ENCODE peak calls at places on chromosomes 11 and 22, in six cellular contexts. One of them, this sample, is unnamed.
A peak's percentile ranks its signal among the peaks of the same experiment; 100 is the strongest.

GRCh38 chr11:44531116-44531504 is 34.4 kb upstream of the CD82 start:
- DNase-seq in lung: no peak
- DNase-seq in heart right ventricle: no peak
- DNase-seq in A549: no peak
- DNase-seq in cardiac muscle cell: no peak
- DNase-seq in fibroblast of pulmonary artery: no peak
- DNase-seq in this sample: no peak

GRCh38 chr11:995752-996420 is 40.6 kb downstream of the MUC6 start:
- DNase-seq in cardiac muscle cell: peak; percentile 22
- DNase-seq in fibroblast of pulmonary artery: peak; percentile 24
- DNase-seq in heart right ventricle: no peak
- DNase-seq in lung: no peak
- DNase-seq in A549: no peak
- DNase-seq in this sample: peak; percentile 89

GRCh38 chr11:96341237-96342130 is 1.5 kb downstream of the MAML2 start:
- DNase-seq in fibroblast of pulmonary artery: peak; percentile 64
- DNase-seq in heart right ventricle: peak; percentile 47
- DNase-seq in cardiac muscle cell: peak; percentile 61
- DNase-seq in lung: no peak
- DNase-seq in A549: peak; percentile 9
- DNase-seq in this sample: no peak

GRCh38 chr11:35223429-35223828 is 84.5 kb downstream of the CD44 start:
- DNase-seq in A549: no peak
- DNase-seq in fibroblast of pulmonary artery: peak; percentile 46
- DNase-seq in heart right ventricle: no peak
- DNase-seq in lung: no peak
- DNase-seq in cardiac muscle cell: peak; percentile 64
- DNase-seq in this sample: no peak

GRCh38 chr22:31039393-31039792 is 41.7 kb upstream of the SMTN start:
- DNase-seq in lung: no peak
- DNase-seq in cardiac muscle cell: peak; percentile 68
- DNase-seq in heart right ventricle: peak; percentile 22
- DNase-seq in A549: no peak
- DNase-seq in fibroblast of pulmonary artery: peak; percentile 64
- DNase-seq in this sample: no peak

GRCh38 chr11:130765951-130766649 is 150.2 kb downstream of the SNX19 start:
- DNase-seq in cardiac muscle cell: no peak
- DNase-seq in fibroblast of pulmonary artery: no peak
- DNase-seq in A549: no peak
- DNase-seq in lung: no peak
- DNase-seq in heart right ventricle: no peak
- DNase-seq in this sample: no peak

GRCh38 chr11:8719260-8720190 is 36.9 kb downstream of the RPL27A start:
- DNase-seq in heart right ventricle: peak; percentile 42
- DNase-seq in cardiac muscle cell: peak; percentile 84
- DNase-seq in lung: no peak
- DNase-seq in fibroblast of pulmonary artery: peak; percentile 86
- DNase-seq in A549: peak; percentile 70
- DNase-seq in this sample: peak; percentile 81

GRCh38 chr11:60182546-60183330 is at the start of gene MS4A6A:
- DNase-seq in fibroblast of pulmonary artery: no peak
- DNase-seq in A549: no peak
- DNase-seq in lung: no peak
- DNase-seq in cardiac muscle cell: no peak
- DNase-seq in heart right ventricle: no peak
- DNase-seq in this sample: no peak

GRCh38 chr11:78138281-78138680 is 1.1 kb downstream of the ALG8 start:
- DNase-seq in heart right ventricle: no peak
- DNase-seq in A549: no peak
- DNase-seq in fibroblast of pulmonary artery: no peak
- DNase-seq in lung: no peak
- DNase-seq in cardiac muscle cell: no peak
- DNase-seq in this sample: no peak

GRCh38 chr11:94553938-94554337 is 10.2 kb downstream of the FUT4 start:
- DNase-seq in lung: no peak
- DNase-seq in heart right ventricle: no peak
- DNase-seq in A549: no peak
- DNase-seq in cardiac muscle cell: peak; percentile 46
- DNase-seq in fibroblast of pulmonary artery: peak; percentile 53
- DNase-seq in this sample: no peak

GRCh38 chr11:29272019-29272654 is 744.7 kb downstream of the KCNA4 start:
- DNase-seq in lung: no peak
- DNase-seq in fibroblast of pulmonary artery: peak; percentile 71
- DNase-seq in heart right ventricle: no peak
- DNase-seq in A549: peak; percentile 55
- DNase-seq in cardiac muscle cell: peak; percentile 63
- DNase-seq in this sample: no peak

GRCh38 chr22:20834725-20835124 is 23.9 kb downstream of the PI4KA start:
- DNase-seq in A549: no peak
- DNase-seq in lung: no peak
- DNase-seq in heart right ventricle: no peak
- DNase-seq in cardiac muscle cell: no peak
- DNase-seq in fibroblast of pulmonary artery: no peak
- DNase-seq in this sample: no peak

GRCh38 chr11:86245369-86246292 is 1.1 kb downstream of the EED start:
- DNase-seq in A549: no peak
- DNase-seq in cardiac muscle cell: peak; percentile 19
- DNase-seq in lung: no peak
- DNase-seq in fibroblast of pulmonary artery: peak; percentile 18
- DNase-seq in heart right ventricle: no peak
- DNase-seq in this sample: no peak

GRCh38 chr11:17313349-17314231 is 37.1 kb downstream of the NUCB2 start:
- DNase-seq in heart right ventricle: no peak
- DNase-seq in cardiac muscle cell: no peak
- DNase-seq in lung: no peak
- DNase-seq in A549: no peak
- DNase-seq in fibroblast of pulmonary artery: no peak
- DNase-seq in this sample: no peak

GRCh38 chr22:46626911-46627805 is 7.0 kb downstream of the GRAMD4 start:
- DNase-seq in A549: no peak
- DNase-seq in lung: no peak
- DNase-seq in fibroblast of pulmonary artery: no peak
- DNase-seq in cardiac muscle cell: no peak
- DNase-seq in heart right ventricle: peak; percentile 13
- DNase-seq in this sample: no peak

GRCh38 chr22:46626356-46626755 is 6.2 kb downstream of the GRAMD4 start:
- DNase-seq in fibroblast of pulmonary artery: no peak
- DNase-seq in lung: no peak
- DNase-seq in heart right ventricle: peak; percentile 12
- DNase-seq in cardiac muscle cell: no peak
- DNase-seq in A549: no peak
- DNase-seq in this sample: no peak

GRCh38 chr22:46628756-46629155 is 8.6 kb downstream of the GRAMD4 start:
- DNase-seq in heart right ventricle: no peak
- DNase-seq in fibroblast of pulmonary artery: no peak
- DNase-seq in cardiac muscle cell: no peak
- DNase-seq in lung: no peak
- DNase-seq in A549: no peak
- DNase-seq in this sample: no peak

GRCh38 chr22:46629291-46629690 is 9.1 kb downstream of the GRAMD4 start:
- DNase-seq in fibroblast of pulmonary artery: no peak
- DNase-seq in A549: no peak
- DNase-seq in cardiac muscle cell: no peak
- DNase-seq in heart right ventricle: no peak
- DNase-seq in lung: no peak
- DNase-seq in this sample: no peak

GRCh38 chr22:46627806-46628482 is 7.8 kb downstream of the GRAMD4 start:
- DNase-seq in lung: no peak
- DNase-seq in cardiac muscle cell: no peak
- DNase-seq in heart right ventricle: no peak
- DNase-seq in A549: no peak
- DNase-seq in fibroblast of pulmonary artery: no peak
- DNase-seq in this sample: no peak
- H3K4me3 ChIP-seq in lung: no peak overlapping the region
- H3K4me3 ChIP-seq in cardiac muscle cell: no peak overlapping the region
- H3K4me3 ChIP-seq in heart right ventricle: no peak overlapping the region
- H3K4me3 ChIP-seq in A549: no peak overlapping the region
- H3K4me3 ChIP-seq in fibroblast of pulmonary artery: no peak overlapping the region
- H3K4me3 ChIP-seq in this sample: no peak overlapping the region

DNA sequence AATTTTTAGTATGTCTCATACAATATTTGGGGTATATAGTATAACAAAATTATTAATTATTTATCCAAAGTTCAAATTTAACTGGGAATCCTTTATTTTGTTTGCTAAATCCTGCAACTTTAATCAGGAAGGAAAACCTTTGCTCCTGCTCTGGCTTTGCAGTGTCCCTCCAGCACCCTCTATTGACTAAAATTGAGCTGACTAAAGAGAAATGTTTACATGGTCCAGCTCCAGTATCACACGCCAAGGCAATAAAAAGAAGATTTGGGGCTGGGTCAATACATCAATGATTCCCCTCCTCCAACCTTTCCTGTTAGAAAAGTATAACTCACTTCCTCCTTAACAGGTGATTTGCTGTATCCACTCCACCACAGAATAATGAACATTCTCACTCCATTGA is 153.0 kb upstream of the LRRC4C start:
- DNase-seq in fibroblast of pulmonary artery: peak; percentile 2
- DNase-seq in A549: no peak
- DNase-seq in cardiac muscle cell: no peak
- DNase-seq in heart right ventricle: no peak
- DNase-seq in lung: no peak
- DNase-seq in this sample: no peak
- TF ChIP-seq CTCF in fibroblast of pulmonary artery: peak; percentile 15
- TF ChIP-seq CTCF in A549: no peak
- TF ChIP-seq CTCF in cardiac muscle cell: no peak
- TF ChIP-seq CTCF in heart right ventricle: no peak
- TF ChIP-seq CTCF in lung: no peak
- TF ChIP-seq CTCF in this sample: peak; percentile 41

DNA sequence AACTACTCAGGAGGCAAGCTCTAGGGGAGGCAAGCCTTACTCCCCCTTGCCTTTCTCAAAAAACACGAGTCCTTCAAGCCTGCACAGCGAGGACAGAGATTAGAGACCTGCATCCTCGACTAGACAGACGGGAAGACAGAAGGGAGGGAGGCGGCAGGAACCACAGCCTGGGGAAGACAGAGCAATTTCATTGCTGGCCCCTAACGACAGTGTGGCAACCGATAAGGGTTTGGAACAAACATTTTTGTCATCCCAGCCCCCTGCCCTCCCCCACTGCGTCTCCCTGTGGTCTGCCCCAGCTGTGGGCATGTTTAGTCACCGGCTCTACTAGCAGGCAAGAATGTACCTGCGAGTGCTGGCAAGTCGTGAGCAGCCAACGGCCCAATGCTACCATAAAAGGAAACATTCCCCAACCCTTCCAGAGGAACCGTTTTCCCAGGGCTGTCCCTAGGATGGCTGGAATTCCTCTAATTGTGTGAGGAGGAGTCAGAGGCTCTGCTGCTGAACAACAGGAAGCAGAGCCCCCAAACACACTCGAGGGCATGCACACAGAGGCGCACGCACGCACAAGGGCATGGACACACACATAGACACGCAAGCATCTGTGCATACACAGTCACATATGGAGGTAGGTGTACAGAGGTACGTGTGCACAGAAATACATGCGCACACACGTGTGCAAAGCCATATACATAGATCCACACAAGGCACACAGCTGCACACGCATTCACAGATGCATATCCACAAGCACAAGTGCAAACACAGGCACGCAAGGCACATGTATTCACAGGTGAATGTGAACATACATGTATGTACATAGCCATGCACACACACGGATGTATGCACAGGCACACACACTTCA is 58.3 kb downstream of the MYH9 start:
- DNase-seq in heart right ventricle: no peak
- DNase-seq in fibroblast of pulmonary artery: peak; percentile 98
- DNase-seq in A549: peak; percentile 92
- DNase-seq in lung: peak; percentile 64
- DNase-seq in cardiac muscle cell: peak; percentile 96
- DNase-seq in this sample: peak; percentile 99
- H3K4me3 ChIP-seq in heart right ventricle: peak overlapping the region; percentile 15
- H3K4me3 ChIP-seq in fibroblast of pulmonary artery: no peak overlapping the region
- H3K4me3 ChIP-seq in A549: no peak overlapping the region
- H3K4me3 ChIP-seq in lung: no peak overlapping the region
- H3K4me3 ChIP-seq in cardiac muscle cell: no peak overlapping the region
- H3K4me3 ChIP-seq in this sample: no peak overlapping the region

DNA sequence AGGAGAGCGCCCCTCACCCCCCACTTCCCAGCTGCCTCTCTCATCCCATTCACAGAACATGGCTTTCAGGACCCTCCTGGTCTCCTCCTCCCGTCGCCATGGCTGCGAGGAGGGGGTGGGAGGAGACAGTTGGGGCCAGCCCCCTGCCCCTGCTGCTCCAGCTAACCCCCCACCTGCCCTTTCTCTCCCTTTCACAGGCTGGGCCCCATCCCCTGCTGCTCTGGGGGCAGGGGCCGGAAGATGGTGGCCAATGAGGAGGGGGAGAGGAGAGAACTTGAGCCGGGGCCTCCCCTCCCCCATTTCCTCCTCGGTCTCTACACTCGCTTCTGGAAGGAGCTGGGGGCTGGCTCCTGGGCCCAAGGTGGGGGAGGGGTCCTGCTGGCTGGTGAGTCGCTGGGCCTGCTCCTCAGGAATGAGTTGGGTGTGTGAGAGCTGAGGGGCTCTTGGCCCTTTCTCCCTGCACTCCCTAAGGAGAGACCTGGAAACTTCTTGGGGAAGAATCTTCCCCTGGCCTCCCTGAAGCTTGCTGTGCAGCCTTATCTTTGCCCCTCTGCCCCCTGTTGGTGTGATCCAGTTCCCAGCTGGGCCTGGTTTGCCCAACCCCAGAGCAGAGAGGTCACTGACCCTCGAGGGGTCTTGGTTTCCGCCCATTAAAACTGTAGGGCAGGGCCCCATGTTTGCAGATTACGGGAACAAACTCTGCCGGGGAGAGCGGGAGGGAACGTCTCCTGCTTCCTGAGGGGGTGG is 10.2 kb downstream of the YPEL4 start:
- DNase-seq in A549: peak; percentile 27
- DNase-seq in cardiac muscle cell: peak; percentile 85
- DNase-seq in lung: no peak
- DNase-seq in fibroblast of pulmonary artery: peak; percentile 80
- DNase-seq in heart right ventricle: no peak
- DNase-seq in this sample: no peak
- TF ChIP-seq CTCF in A549: no peak
- TF ChIP-seq CTCF in cardiac muscle cell: no peak
- TF ChIP-seq CTCF in lung: no peak
- TF ChIP-seq CTCF in fibroblast of pulmonary artery: no peak
- TF ChIP-seq CTCF in heart right ventricle: no peak
- TF ChIP-seq CTCF in this sample: no peak

This sample was measured in kidney epithelial cell.